ENCODE peak calls at places on chromosome 20, in six cellular contexts. C is vagina, A is HCT116, V is upper lobe of left lung, D is sigmoid colon, P is stomach. B is an unnamed sample. For H3K9me3 and H3K4me1, the result is how much of the 10 kb centered on the place peaks cover.

GRCh38 chr20:50260480-50261221 is 70.0 kb downstream of the CEBPB start:
- DNase-seq in C (no peak), A (no peak), V (no peak), D (no peak), P (no peak), B (no peak)

GRCh38 chr20:20450461-20451027 is 82.6 kb downstream of the INSM1 start:
- DNase-seq in C (no peak), A (no peak), V (no peak), D (no peak), P (peak), B (no peak)

GRCh38 chr20:24132246-24132645 is 143.7 kb upstream of the GGTLC1 start:
- DNase-seq in C (no peak), A (no peak), V (no peak), D (peak), P (no peak), B (no peak)

GRCh38 chr20:45021626-45022025 is 55.3 kb downstream of the STK4 start:
- DNase-seq in C (no peak), A (no peak), V (no peak), D (no peak), P (no peak), B (no peak)

GRCh38 chr20:21511485-21511849 is 2.4 kb downstream of the NKX2-2 start:
- DNase-seq in C (no peak), A (no peak), V (no peak), D (no peak), P (no peak), B (no peak)

GRCh38 chr20:19993937-19994667 is 23.1 kb upstream of the NAA20 start:
- DNase-seq in C (no peak), A (peak), V (no peak), D (peak), P (no peak), B (no peak)

GRCh38 chr20:38723069-38723981 is 961 bp upstream of the SLC32A1 start:
- DNase-seq in C (no peak), A (no peak), V (peak), D (no peak), P (no peak), B (no peak)

GRCh38 chr20:3753098-3753497 is 14.5 kb downstream of the ADISSP start:
- DNase-seq in C (no peak), A (peak), V (no peak), D (peak), P (peak), B (no peak)

GRCh38 chr20:35006009-35006408 is 50.3 kb downstream of the MYH7B start:
- DNase-seq in C (no peak), A (no peak), V (no peak), D (peak), P (no peak), B (no peak)

GRCh38 chr20:51985013-51985415 is 182.7 kb upstream of the SALL4 start:
- DNase-seq in C (no peak), A (peak), V (no peak), D (no peak), P (no peak), B (no peak)

GRCh38 chr20:760751-761417 is 7.4 kb downstream of the SLC52A3 start:
- DNase-seq in C (no peak), A (peak), V (peak), D (no peak), P (no peak), B (no peak)

GRCh38 chr20:35830264-35830663 is 58.4 kb downstream of the PHF20 start:
- DNase-seq in C (no peak), A (no peak), V (no peak), D (no peak), P (no peak), B (no peak)

GRCh38 chr20:51563597-51564332 is 21.2 kb upstream of the NFATC2 start:
- DNase-seq in C (no peak), A (peak), V (peak), D (peak), P (peak), B (no peak)

GRCh38 chr20:35506872-35507638 is 22.4 kb downstream of the C20orf173 start:
- DNase-seq in C (no peak), A (no peak), V (no peak), D (no peak), P (no peak), B (no peak)

GRCh38 chr20:34579936-34580587 is 21.5 kb downstream of the MAP1LC3A start:
- DNase-seq in C (peak), A (no peak), V (no peak), D (no peak), P (peak), B (peak)

GRCh38 chr20:8406394-8406793 is 274.3 kb downstream of the PLCB1 start:
- DNase-seq in C (no peak), A (no peak), V (no peak), D (no peak), P (no peak), B (no peak)

GRCh38 chr20:49936153-49937022 is at the start of gene RNF114:
- DNase-seq in C (no peak), A (peak), V (peak), D (peak), P (peak), B (peak)

GRCh38 chr20:16317445-16318362 is 255.5 kb downstream of the KIF16B start:
- DNase-seq in C (no peak), A (no peak), V (no peak), D (no peak), P (no peak), B (no peak)

GRCh38 chr20:34647737-34648136 is 29.2 kb downstream of the PIGU start:
- DNase-seq in C (no peak), A (no peak), V (no peak), D (no peak), P (no peak), B (no peak)

GRCh38 chr20:33046412-33046811 is 7.3 kb upstream of the BPIFB3 start:
- DNase-seq in C (no peak), A (no peak), V (no peak), D (no peak), P (no peak), B (no peak)

GRCh38 chr20:2051920-2052319 is 49.7 kb upstream of the STK35 start:
- DNase-seq in C (no peak), A (no peak), V (no peak), D (no peak), P (no peak), B (no peak)

GRCh38 chr20:53782612-53783246 is 189.1 kb upstream of the ZNF217 start:
- DNase-seq in C (no peak), A (no peak), V (no peak), D (no peak), P (no peak), B (no peak)

GRCh38 chr20:32052792-32053362 is 835 bp downstream of the HCK start:
- DNase-seq in C (no peak), A (no peak), V (peak), D (peak), P (peak), B (no peak)

GRCh38 chr20:19729672-19730071 is 28.4 kb upstream of the RIN2 start:
- DNase-seq in C (no peak), A (no peak), V (no peak), D (no peak), P (no peak), B (no peak)

GRCh38 chr20:2745060-2745910 is 52.7 kb downstream of the EBF4 start:
- DNase-seq in C (peak), A (no peak), V (no peak), D (peak), P (no peak), B (peak)

GRCh38 chr20:51204794-51205193 is 181.9 kb upstream of the KCNG1 start:
- DNase-seq in C (no peak), A (no peak), V (no peak), D (no peak), P (no peak), B (no peak)

GRCh38 chr20:16666272-16666671 is 63.6 kb upstream of the SNRPB2 start:
- DNase-seq in C (no peak), A (no peak), V (no peak), D (no peak), P (no peak), B (no peak)

GRCh38 chr20:10236540-10237533 is 18.2 kb downstream of the SNAP25 start:
- DNase-seq in C (no peak), A (no peak), V (no peak), D (no peak), P (no peak), B (no peak)

GRCh38 chr20:35180266-35180665 is 8.4 kb downstream of the PROCR start:
- DNase-seq in C (no peak), A (no peak), V (no peak), D (no peak), P (no peak), B (no peak)

GRCh38 chr20:64138276-64138815 is 25.9 kb upstream of the MYT1 start:
- DNase-seq in C (no peak), A (no peak), V (no peak), D (peak), P (no peak), B (no peak)

DNA sequence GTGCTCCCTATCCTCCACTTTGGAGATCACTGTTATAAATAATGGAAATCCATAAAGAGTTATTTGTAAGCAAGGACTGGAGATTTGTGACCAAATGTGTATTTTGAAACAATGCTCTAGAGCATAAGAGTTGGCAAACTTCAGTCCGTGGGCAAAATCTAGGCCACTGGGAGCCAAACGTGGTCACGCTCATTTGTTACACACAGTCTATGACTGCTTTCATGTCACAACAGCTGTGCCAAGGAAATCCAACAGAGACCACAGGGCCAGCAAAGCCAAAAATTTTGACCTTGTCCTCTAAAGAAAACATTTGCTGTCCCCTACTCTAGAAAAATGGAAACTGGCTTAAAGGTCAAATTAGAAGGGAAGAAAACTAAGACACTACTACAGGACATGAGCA is 7.9 kb downstream of the ZNF334 start:
- DNase-seq in C (no peak), A (no peak), V (no peak), D (no peak), P (no peak), B (no peak)
- H3K9me3 ChIP-seq in C (under half), A (under half), V (under half), D (under half), P (under half), B (under half)

DNA sequence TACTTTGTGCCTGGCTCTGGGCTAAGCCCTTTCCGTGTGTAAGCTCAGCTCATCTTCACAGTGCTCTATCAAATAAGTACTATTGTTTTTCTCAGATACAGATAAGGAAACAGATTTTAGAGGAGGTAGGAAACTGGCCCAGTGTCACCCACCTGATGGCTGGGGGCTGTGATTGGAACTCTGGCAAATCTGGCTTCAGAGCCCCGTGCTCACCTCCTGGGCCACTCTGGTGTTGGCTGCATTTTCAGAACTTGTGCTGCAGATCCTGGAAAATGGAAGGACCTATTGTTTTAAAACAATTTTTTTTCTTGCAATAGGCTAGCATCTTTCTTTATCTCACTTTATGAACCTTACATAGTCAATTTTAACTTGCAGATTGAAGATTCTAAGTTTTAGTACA is 5.7 kb downstream of the STX16 start:
- DNase-seq in C (no peak), A (no peak), V (no peak), D (no peak), P (no peak), B (no peak)
- H3K4me1 ChIP-seq in C (half or more), A (under half), V (half or more), D (under half), P (under half), B (half or more)

GRCh38 chr20:59062057-59062456 is 19.5 kb upstream of the PRELID3B start:
- DNase-seq in C (no peak), A (no peak), V (no peak), D (no peak), P (no peak), B (no peak)

GRCh38 chr20:59064214-59064722 is 21.7 kb upstream of the PRELID3B start:
- DNase-seq in C (no peak), A (no peak), V (no peak), D (no peak), P (no peak), B (no peak)

GRCh38 chr20:59068534-59068933 is 25.9 kb upstream of the PRELID3B start:
- DNase-seq in C (no peak), A (no peak), V (no peak), D (no peak), P (no peak), B (no peak)

DNA sequence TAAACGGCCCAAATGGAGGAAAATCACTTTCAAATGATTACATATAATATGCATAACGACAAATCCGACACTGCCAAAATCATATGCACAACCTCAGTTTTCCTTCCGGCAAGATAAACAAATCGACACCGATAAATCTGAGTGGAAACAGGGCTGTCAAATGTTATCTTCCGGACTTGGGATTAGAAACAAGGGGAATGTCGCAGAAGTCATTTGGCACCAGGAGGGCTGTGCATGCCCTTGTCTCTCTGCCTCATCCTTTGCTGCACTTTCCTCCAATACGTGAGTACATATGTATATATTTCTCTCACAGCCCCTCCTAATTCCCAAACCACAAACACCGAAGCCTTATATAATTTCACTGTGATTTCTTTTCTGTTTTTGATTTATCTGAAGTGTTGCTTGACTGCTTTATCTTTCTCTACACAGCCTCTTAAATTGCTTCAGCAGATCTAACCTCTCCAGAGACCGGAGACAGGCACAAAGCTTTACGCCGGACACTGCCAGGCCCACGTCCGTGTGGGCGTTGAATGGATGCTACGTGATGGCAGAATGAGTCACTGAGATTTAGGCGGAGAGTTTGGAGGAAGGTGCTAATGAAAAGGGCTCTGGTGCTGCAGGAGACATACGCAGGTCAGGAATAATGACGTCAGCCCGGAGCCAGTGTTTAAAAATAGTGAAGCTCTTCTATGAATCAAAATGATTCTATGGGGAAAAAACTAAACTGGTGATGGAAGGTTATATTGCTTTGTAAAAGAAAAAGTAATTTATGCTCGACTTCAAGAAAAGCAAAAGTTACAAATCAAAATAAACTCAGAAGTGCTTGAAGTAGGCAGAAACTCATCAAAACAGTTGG is 21.0 kb upstream of the PRELID3B start:
- DNase-seq in C (no peak), A (peak), V (peak), D (peak), P (no peak), B (no peak)
- TF ChIP-seq POLR2AphosphoS5 in C (peak), A (no peak), V (no peak), D (peak), P (peak), B (peak)

GRCh38 chr20:29740951-29741593 is 1516.4 kb upstream of the DEFB115 start:
- DNase-seq in C (no peak), A (no peak), V (peak), D (no peak), P (peak), B (no peak)
- H3K9me3 ChIP-seq in C (under half), A (under half), V (half or more), D (under half), P (under half), B (under half)

GRCh38 chr20:48785801-48786200 is 42.0 kb downstream of the PREX1 start:
- DNase-seq in C (no peak), A (no peak), V (no peak), D (no peak), P (no peak), B (no peak)
- H3K4me1 ChIP-seq in C (under half), A (under half), V (half or more), D (under half), P (under half), B (under half)

GRCh38 chr20:37266940-37267683 is 5.5 kb upstream of the GHRH start:
- DNase-seq in C (no peak), A (no peak), V (no peak), D (no peak), P (no peak), B (no peak)

GRCh38 chr20:37267684-37268313 is 6.2 kb upstream of the GHRH start:
- DNase-seq in C (no peak), A (no peak), V (no peak), D (no peak), P (no peak), B (no peak)

GRCh38 chr20:37271421-37271768 is 9.8 kb upstream of the GHRH start:
- DNase-seq in C (no peak), A (no peak), V (no peak), D (no peak), P (no peak), B (no peak)

GRCh38 chr20:37273988-37274387 is 12.4 kb upstream of the GHRH start:
- DNase-seq in C (no peak), A (no peak), V (no peak), D (no peak), P (no peak), B (no peak)

GRCh38 chr20:37270586-37271420 is 9.2 kb upstream of the GHRH start:
- DNase-seq in C (no peak), A (no peak), V (no peak), D (no peak), P (no peak), B (no peak)
- TF ChIP-seq POLR2AphosphoS5 in C (no peak), A (no peak), V (no peak), D (no peak), P (no peak), B (no peak)

DNA sequence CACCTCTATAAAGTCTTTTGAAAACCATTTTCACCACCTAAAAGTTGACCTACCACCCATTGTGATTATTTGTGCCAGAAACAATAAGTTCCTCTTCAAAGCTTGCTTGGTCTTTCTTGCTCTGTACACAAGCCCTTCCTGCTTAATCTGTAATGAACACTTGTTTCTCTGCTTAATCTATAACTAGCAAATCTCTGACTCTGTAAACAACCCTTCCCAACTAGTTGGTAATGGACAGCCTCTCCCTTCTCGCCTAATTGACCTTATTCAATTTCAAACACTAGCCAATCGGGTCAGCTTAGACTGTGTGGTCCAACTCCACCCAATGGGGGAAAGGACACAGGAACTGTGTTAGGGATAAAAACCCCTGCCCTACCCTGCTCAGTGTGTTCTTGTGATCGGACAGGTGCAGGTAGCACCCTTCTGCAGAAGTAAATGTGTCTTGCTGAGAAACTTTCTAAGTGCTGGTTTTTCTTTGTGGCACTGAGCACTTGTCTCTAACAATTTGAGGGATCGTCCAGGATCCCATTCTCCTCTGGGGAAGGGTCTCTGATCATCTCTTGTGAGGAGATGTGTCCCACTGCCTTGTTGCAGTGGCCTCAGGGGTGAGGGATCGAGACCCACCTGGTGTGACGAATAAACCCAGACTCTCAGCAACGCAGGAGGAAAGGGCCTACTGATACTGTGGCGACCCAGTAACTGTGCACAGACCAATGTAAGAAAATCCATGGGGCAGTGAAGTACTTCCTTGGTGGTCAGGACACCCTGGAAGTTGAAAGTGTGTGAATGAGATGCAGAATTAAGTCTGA is 23.5 kb downstream of the CHD6 start:
- DNase-seq in C (no peak), A (no peak), V (no peak), D (no peak), P (no peak), B (no peak)
- H3K9me3 ChIP-seq in C (under half), A (under half), V (under half), D (under half), P (under half), B (under half)

DNA sequence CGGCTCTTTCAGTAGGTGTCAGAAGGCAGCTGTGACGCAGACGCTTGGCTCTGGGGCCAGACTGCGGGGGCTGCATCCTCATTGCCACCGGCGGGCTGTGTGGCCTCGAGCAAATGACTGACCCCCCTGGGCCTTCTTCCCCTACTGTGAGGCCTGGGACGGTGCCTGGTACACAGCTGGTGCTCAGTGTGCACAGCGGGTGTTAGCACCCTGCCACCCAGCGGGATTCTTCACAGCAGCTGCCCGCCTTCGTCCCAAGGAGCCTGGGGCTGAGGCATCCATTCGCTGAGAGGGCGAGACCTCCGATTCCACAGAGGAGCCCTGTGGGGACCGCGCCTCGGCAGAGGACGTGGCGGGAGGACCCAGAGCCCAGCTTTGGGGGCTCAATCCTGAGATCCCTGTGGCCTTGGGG is 10.6 kb downstream of the SLCO4A1 start:
- DNase-seq in C (no peak), A (no peak), V (no peak), D (no peak), P (no peak), B (no peak)
- H3K4me1 ChIP-seq in C (under half), A (under half), V (under half), D (under half), P (under half), B (under half)

DNA sequence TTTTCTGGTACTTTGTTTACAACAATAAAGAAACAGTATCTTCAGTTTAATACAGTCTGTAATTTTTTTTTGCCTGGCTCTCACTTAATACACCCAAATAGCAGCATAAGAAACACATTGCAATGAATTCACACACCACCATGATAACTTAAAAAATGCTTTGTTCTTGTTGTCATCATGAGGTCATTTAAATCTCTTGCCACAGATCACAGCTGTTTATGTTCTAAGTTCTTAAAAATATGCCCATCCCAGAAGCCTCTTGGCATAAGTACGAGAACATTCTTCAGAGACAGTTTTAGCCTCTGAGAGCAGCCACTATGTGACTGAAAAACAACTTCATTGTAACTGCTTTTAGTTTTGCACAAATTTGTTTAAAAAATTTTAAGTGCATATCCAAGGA is 47.9 kb downstream of the ESF1 start:
- DNase-seq in C (no peak), A (no peak), V (no peak), D (no peak), P (no peak), B (no peak)
- TF ChIP-seq POLR2AphosphoS5 in C (peak), A (no peak), V (no peak), D (peak), P (peak), B (peak)